ENCODE peak calls at places on chromosomes 1 and 21, in five cellular contexts. One of them, this sample, is unnamed.

GRCh38 chr1:190436615-190437014 is 41.0 kb downstream of the BRINP3 start:
- DNase-seq in CD4-positive, alpha-beta memory T cell: no peak
- DNase-seq in cardiac muscle cell: peak; percentile 47
- DNase-seq in ascending aorta: no peak
- DNase-seq in CD4-positive, alpha-beta T cell: no peak
- DNase-seq in this sample: no peak

GRCh38 chr1:1377540-1378205 is 2.7 kb upstream of the AURKAIP1 start:
- DNase-seq in CD4-positive, alpha-beta memory T cell: no peak
- DNase-seq in cardiac muscle cell: no peak
- DNase-seq in ascending aorta: no peak
- DNase-seq in CD4-positive, alpha-beta T cell: no peak
- DNase-seq in this sample: no peak

GRCh38 chr1:94949681-94950661 is 23.1 kb upstream of the CNN3 start:
- DNase-seq in ascending aorta: no peak
- DNase-seq in cardiac muscle cell: peak; percentile 63
- DNase-seq in CD4-positive, alpha-beta memory T cell: no peak
- DNase-seq in CD4-positive, alpha-beta T cell: no peak
- DNase-seq in this sample: no peak

GRCh38 chr1:185936641-185937040 is 202.4 kb downstream of the HMCN1 start:
- DNase-seq in ascending aorta: no peak
- DNase-seq in CD4-positive, alpha-beta T cell: no peak
- DNase-seq in cardiac muscle cell: no peak
- DNase-seq in CD4-positive, alpha-beta memory T cell: no peak
- DNase-seq in this sample: no peak

GRCh38 chr1:223226271-223226670 is 83.2 kb upstream of the TLR5 start:
- DNase-seq in ascending aorta: no peak
- DNase-seq in CD4-positive, alpha-beta memory T cell: no peak
- DNase-seq in CD4-positive, alpha-beta T cell: no peak
- DNase-seq in cardiac muscle cell: no peak
- DNase-seq in this sample: no peak

GRCh38 chr1:248625971-248626370 is 8.9 kb downstream of the OR2T11 start:
- DNase-seq in ascending aorta: no peak
- DNase-seq in CD4-positive, alpha-beta T cell: no peak
- DNase-seq in CD4-positive, alpha-beta memory T cell: no peak
- DNase-seq in cardiac muscle cell: no peak
- DNase-seq in this sample: no peak

GRCh38 chr1:22687191-22687590 is 23.4 kb upstream of the EPHB2 start:
- DNase-seq in cardiac muscle cell: no peak
- DNase-seq in CD4-positive, alpha-beta T cell: no peak
- DNase-seq in CD4-positive, alpha-beta memory T cell: no peak
- DNase-seq in ascending aorta: no peak
- DNase-seq in this sample: no peak

GRCh38 chr1:36306902-36307456 is 811 bp downstream of the SH3D21 start:
- DNase-seq in cardiac muscle cell: peak; percentile 93
- DNase-seq in CD4-positive, alpha-beta memory T cell: peak; percentile 92
- DNase-seq in ascending aorta: peak; percentile 95
- DNase-seq in CD4-positive, alpha-beta T cell: peak; percentile 87
- DNase-seq in this sample: peak; percentile 93

GRCh38 chr21:43571976-43572375 is 87.3 kb downstream of the HSF2BP start:
- DNase-seq in cardiac muscle cell: no peak
- DNase-seq in CD4-positive, alpha-beta T cell: no peak
- DNase-seq in CD4-positive, alpha-beta memory T cell: no peak
- DNase-seq in ascending aorta: no peak
- DNase-seq in this sample: no peak

GRCh38 chr1:14962407-14962806 is 191.1 kb upstream of the TMEM51 start:
- DNase-seq in CD4-positive, alpha-beta T cell: no peak
- DNase-seq in ascending aorta: no peak
- DNase-seq in cardiac muscle cell: no peak
- DNase-seq in CD4-positive, alpha-beta memory T cell: no peak
- DNase-seq in this sample: no peak

GRCh38 chr1:20328201-20328600 is 37.5 kb downstream of the VWA5B1 start:
- DNase-seq in CD4-positive, alpha-beta T cell: no peak
- DNase-seq in cardiac muscle cell: no peak
- DNase-seq in ascending aorta: no peak
- DNase-seq in CD4-positive, alpha-beta memory T cell: no peak
- DNase-seq in this sample: no peak

GRCh38 chr1:224704409-224704735 is 88.3 kb downstream of the CNIH3 start:
- DNase-seq in CD4-positive, alpha-beta T cell: no peak
- DNase-seq in ascending aorta: no peak
- DNase-seq in CD4-positive, alpha-beta memory T cell: no peak
- DNase-seq in cardiac muscle cell: no peak
- DNase-seq in this sample: no peak

GRCh38 chr1:17494114-17494729 is 45.3 kb upstream of the ARHGEF10L start:
- DNase-seq in CD4-positive, alpha-beta memory T cell: peak; percentile 37
- DNase-seq in CD4-positive, alpha-beta T cell: peak; percentile 38
- DNase-seq in ascending aorta: peak; percentile 81
- DNase-seq in cardiac muscle cell: peak; percentile 77
- DNase-seq in this sample: peak; percentile 39

GRCh38 chr1:232905324-232906034 is 44.9 kb upstream of the NTPCR start:
- DNase-seq in cardiac muscle cell: peak; percentile 25
- DNase-seq in ascending aorta: no peak
- DNase-seq in CD4-positive, alpha-beta T cell: no peak
- DNase-seq in CD4-positive, alpha-beta memory T cell: no peak
- DNase-seq in this sample: no peak

GRCh38 chr1:201142011-201142853 is 12.0 kb downstream of the TMEM9 start:
- DNase-seq in CD4-positive, alpha-beta T cell: no peak
- DNase-seq in ascending aorta: no peak
- DNase-seq in CD4-positive, alpha-beta memory T cell: no peak
- DNase-seq in cardiac muscle cell: no peak
- DNase-seq in this sample: no peak

GRCh38 chr1:215459136-215459535 is 108.0 kb upstream of the KCTD3 start:
- DNase-seq in ascending aorta: no peak
- DNase-seq in CD4-positive, alpha-beta T cell: no peak
- DNase-seq in cardiac muscle cell: no peak
- DNase-seq in CD4-positive, alpha-beta memory T cell: no peak
- DNase-seq in this sample: no peak

GRCh38 chr1:180385144-180385543 is 117.2 kb downstream of the ACBD6 start:
- DNase-seq in CD4-positive, alpha-beta memory T cell: no peak
- DNase-seq in CD4-positive, alpha-beta T cell: no peak
- DNase-seq in cardiac muscle cell: no peak
- DNase-seq in ascending aorta: no peak
- DNase-seq in this sample: no peak

GRCh38 chr1:180382326-180383115 is 119.9 kb downstream of the ACBD6 start:
- DNase-seq in cardiac muscle cell: peak; percentile 20
- DNase-seq in CD4-positive, alpha-beta T cell: no peak
- DNase-seq in CD4-positive, alpha-beta memory T cell: no peak
- DNase-seq in ascending aorta: no peak
- DNase-seq in this sample: no peak

GRCh38 chr1:180384606-180385005 is 117.8 kb downstream of the ACBD6 start:
- DNase-seq in ascending aorta: no peak
- DNase-seq in cardiac muscle cell: no peak
- DNase-seq in CD4-positive, alpha-beta memory T cell: no peak
- DNase-seq in CD4-positive, alpha-beta T cell: no peak
- DNase-seq in this sample: no peak

GRCh38 chr1:180387413-180387812 is 115.0 kb downstream of the ACBD6 start:
- DNase-seq in cardiac muscle cell: no peak
- DNase-seq in CD4-positive, alpha-beta memory T cell: no peak
- DNase-seq in CD4-positive, alpha-beta T cell: no peak
- DNase-seq in ascending aorta: no peak
- DNase-seq in this sample: no peak

GRCh38 chr1:180386740-180387367 is 115.5 kb downstream of the ACBD6 start:
- DNase-seq in ascending aorta: no peak
- DNase-seq in cardiac muscle cell: no peak
- DNase-seq in CD4-positive, alpha-beta memory T cell: no peak
- DNase-seq in CD4-positive, alpha-beta T cell: no peak
- DNase-seq in this sample: no peak
- H3K9me3 ChIP-seq in ascending aorta: peaks cover 34% of the 10 kb centered on the region
- H3K9me3 ChIP-seq in cardiac muscle cell: no peaks in the 10 kb centered on the region
- H3K9me3 ChIP-seq in CD4-positive, alpha-beta memory T cell: no peaks in the 10 kb centered on the region
- H3K9me3 ChIP-seq in CD4-positive, alpha-beta T cell: peaks cover 34% of the 10 kb centered on the region
- H3K9me3 ChIP-seq in this sample: peaks cover 11% of the 10 kb centered on the region

GRCh38 chr1:179545316-179545715 is 30.4 kb downstream of the NPHS2 start:
- DNase-seq in CD4-positive, alpha-beta memory T cell: no peak
- DNase-seq in CD4-positive, alpha-beta T cell: no peak
- DNase-seq in ascending aorta: no peak
- DNase-seq in cardiac muscle cell: peak; percentile 58
- DNase-seq in this sample: no peak
- H3K9me3 ChIP-seq in CD4-positive, alpha-beta memory T cell: no peaks in the 10 kb centered on the region
- H3K9me3 ChIP-seq in CD4-positive, alpha-beta T cell: no peaks in the 10 kb centered on the region
- H3K9me3 ChIP-seq in ascending aorta: no peaks in the 10 kb centered on the region
- H3K9me3 ChIP-seq in cardiac muscle cell: no peaks in the 10 kb centered on the region
- H3K9me3 ChIP-seq in this sample: no peaks in the 10 kb centered on the region

GRCh38 chr1:151908228-151908691 is 1.1 kb downstream of the THEM4 start:
- DNase-seq in ascending aorta: no peak
- DNase-seq in CD4-positive, alpha-beta T cell: no peak
- DNase-seq in CD4-positive, alpha-beta memory T cell: no peak
- DNase-seq in cardiac muscle cell: peak; percentile 43
- DNase-seq in this sample: no peak

GRCh38 chr1:151905070-151905442 is 4.3 kb downstream of the THEM4 start:
- DNase-seq in cardiac muscle cell: peak; percentile 62
- DNase-seq in ascending aorta: no peak
- DNase-seq in CD4-positive, alpha-beta T cell: peak; percentile 50
- DNase-seq in CD4-positive, alpha-beta memory T cell: peak; percentile 55
- DNase-seq in this sample: peak; percentile 39

GRCh38 chr1:151912973-151913372 is 3.7 kb upstream of the THEM4 start:
- DNase-seq in ascending aorta: no peak
- DNase-seq in cardiac muscle cell: no peak
- DNase-seq in CD4-positive, alpha-beta T cell: no peak
- DNase-seq in CD4-positive, alpha-beta memory T cell: no peak
- DNase-seq in this sample: no peak

GRCh38 chr1:151907363-151908139 is 1.8 kb downstream of the THEM4 start:
- DNase-seq in CD4-positive, alpha-beta T cell: no peak
- DNase-seq in ascending aorta: no peak
- DNase-seq in CD4-positive, alpha-beta memory T cell: no peak
- DNase-seq in cardiac muscle cell: no peak
- DNase-seq in this sample: no peak

GRCh38 chr1:151909167-151910149 is at the start of gene THEM4:
- DNase-seq in ascending aorta: peak; percentile 99
- DNase-seq in CD4-positive, alpha-beta memory T cell: peak; percentile 81
- DNase-seq in CD4-positive, alpha-beta T cell: peak; percentile 80
- DNase-seq in cardiac muscle cell: peak; percentile 99
- DNase-seq in this sample: peak; percentile 78
- H3K9me3 ChIP-seq in ascending aorta: no peaks in the 10 kb centered on the region
- H3K9me3 ChIP-seq in CD4-positive, alpha-beta memory T cell: no peaks in the 10 kb centered on the region
- H3K9me3 ChIP-seq in CD4-positive, alpha-beta T cell: peaks cover 9% of the 10 kb centered on the region
- H3K9me3 ChIP-seq in cardiac muscle cell: no peaks in the 10 kb centered on the region
- H3K9me3 ChIP-seq in this sample: peaks cover 5% of the 10 kb centered on the region

GRCh38 chr1:32897082-32898049 is 3.8 kb downstream of the TMEM54 start:
- DNase-seq in cardiac muscle cell: no peak
- DNase-seq in CD4-positive, alpha-beta T cell: no peak
- DNase-seq in ascending aorta: no peak
- DNase-seq in CD4-positive, alpha-beta memory T cell: no peak
- DNase-seq in this sample: no peak
- H3K9me3 ChIP-seq in cardiac muscle cell: no peaks in the 10 kb centered on the region
- H3K9me3 ChIP-seq in CD4-positive, alpha-beta T cell: no peaks in the 10 kb centered on the region
- H3K9me3 ChIP-seq in ascending aorta: no peaks in the 10 kb centered on the region
- H3K9me3 ChIP-seq in CD4-positive, alpha-beta memory T cell: no peaks in the 10 kb centered on the region
- H3K9me3 ChIP-seq in this sample: no peaks in the 10 kb centered on the region

GRCh38 chr21:24032709-24033232 is 1574.5 kb downstream of the MRPL39 start:
- DNase-seq in CD4-positive, alpha-beta T cell: no peak
- DNase-seq in CD4-positive, alpha-beta memory T cell: no peak
- DNase-seq in cardiac muscle cell: no peak
- DNase-seq in ascending aorta: no peak
- DNase-seq in this sample: no peak
- H3K9me3 ChIP-seq in CD4-positive, alpha-beta T cell: no peaks in the 10 kb centered on the region
- H3K9me3 ChIP-seq in CD4-positive, alpha-beta memory T cell: no peaks in the 10 kb centered on the region
- H3K9me3 ChIP-seq in cardiac muscle cell: no peaks in the 10 kb centered on the region
- H3K9me3 ChIP-seq in ascending aorta: no peaks in the 10 kb centered on the region
- H3K9me3 ChIP-seq in this sample: no peaks in the 10 kb centered on the region

DNA sequence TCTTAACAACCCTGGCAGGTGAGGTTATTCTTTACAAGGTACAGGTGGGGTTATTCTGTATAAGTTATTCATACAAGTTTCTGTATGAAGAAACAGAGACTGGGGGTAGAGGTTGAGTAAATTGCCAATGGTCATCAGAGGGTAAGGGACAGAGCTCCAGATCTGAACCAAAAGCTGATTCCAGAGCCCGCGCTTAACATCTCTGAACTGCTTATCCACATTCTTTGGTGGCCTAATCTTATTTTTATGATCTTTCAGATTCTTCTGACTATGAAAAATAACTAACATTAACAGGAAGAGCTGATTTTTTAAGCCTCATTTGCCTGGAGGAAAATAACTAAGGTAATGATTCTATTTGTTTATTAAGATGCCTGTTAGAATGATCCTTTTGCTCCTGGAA is 63.9 kb upstream of the BARHL2 start:
- DNase-seq in ascending aorta: no peak
- DNase-seq in CD4-positive, alpha-beta memory T cell: no peak
- DNase-seq in cardiac muscle cell: no peak
- DNase-seq in CD4-positive, alpha-beta T cell: no peak
- DNase-seq in this sample: no peak
- H3K9me3 ChIP-seq in ascending aorta: no peaks in the 10 kb centered on the region
- H3K9me3 ChIP-seq in CD4-positive, alpha-beta memory T cell: no peaks in the 10 kb centered on the region
- H3K9me3 ChIP-seq in cardiac muscle cell: no peaks in the 10 kb centered on the region
- H3K9me3 ChIP-seq in CD4-positive, alpha-beta T cell: no peaks in the 10 kb centered on the region
- H3K9me3 ChIP-seq in this sample: no peaks in the 10 kb centered on the region

GRCh38 chr1:152752225-152752624 is 5.6 kb upstream of the KPRP start:
- DNase-seq in ascending aorta: no peak
- DNase-seq in cardiac muscle cell: no peak
- DNase-seq in CD4-positive, alpha-beta T cell: no peak
- DNase-seq in CD4-positive, alpha-beta memory T cell: no peak
- DNase-seq in this sample: no peak
- H3K9me3 ChIP-seq in ascending aorta: no peaks in the 10 kb centered on the region
- H3K9me3 ChIP-seq in cardiac muscle cell: no peaks in the 10 kb centered on the region
- H3K9me3 ChIP-seq in CD4-positive, alpha-beta T cell: no peaks in the 10 kb centered on the region
- H3K9me3 ChIP-seq in CD4-positive, alpha-beta memory T cell: no peaks in the 10 kb centered on the region
- H3K9me3 ChIP-seq in this sample: no peaks in the 10 kb centered on the region

DNA sequence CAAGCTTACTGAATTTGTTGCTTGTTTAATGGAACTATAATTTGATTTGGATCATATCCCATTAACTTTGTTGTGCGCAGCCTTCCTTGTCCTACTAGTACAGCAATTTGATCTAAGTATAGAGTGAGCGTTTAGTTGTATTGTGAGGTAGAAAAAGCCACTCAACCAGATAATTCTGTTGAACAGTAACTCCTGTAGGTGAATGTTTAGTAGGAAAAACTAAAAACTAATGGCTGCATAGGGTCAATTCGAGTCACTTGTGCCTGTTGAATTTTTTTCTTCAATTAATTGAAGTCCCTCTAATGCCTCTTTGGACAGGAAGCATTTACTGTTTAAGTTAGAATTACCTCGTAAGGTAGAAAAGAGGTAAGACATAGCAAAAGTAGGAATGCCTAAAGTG is 15.0 kb upstream of the EPHX1 start:
- DNase-seq in CD4-positive, alpha-beta T cell: no peak
- DNase-seq in CD4-positive, alpha-beta memory T cell: no peak
- DNase-seq in cardiac muscle cell: no peak
- DNase-seq in ascending aorta: no peak
- DNase-seq in this sample: no peak
- H3K9me3 ChIP-seq in CD4-positive, alpha-beta T cell: no peaks in the 10 kb centered on the region
- H3K9me3 ChIP-seq in CD4-positive, alpha-beta memory T cell: no peaks in the 10 kb centered on the region
- H3K9me3 ChIP-seq in cardiac muscle cell: peaks cover 5% of the 10 kb centered on the region
- H3K9me3 ChIP-seq in ascending aorta: no peaks in the 10 kb centered on the region
- H3K9me3 ChIP-seq in this sample: peaks cover 4% of the 10 kb centered on the region

GRCh38 chr1:246037832-246038231 is 469.2 kb downstream of the SMYD3 start:
- DNase-seq in cardiac muscle cell: no peak
- DNase-seq in ascending aorta: no peak
- DNase-seq in CD4-positive, alpha-beta T cell: no peak
- DNase-seq in CD4-positive, alpha-beta memory T cell: no peak
- DNase-seq in this sample: no peak
- H3K9me3 ChIP-seq in cardiac muscle cell: no peaks in the 10 kb centered on the region
- H3K9me3 ChIP-seq in ascending aorta: no peaks in the 10 kb centered on the region
- H3K9me3 ChIP-seq in CD4-positive, alpha-beta T cell: no peaks in the 10 kb centered on the region
- H3K9me3 ChIP-seq in CD4-positive, alpha-beta memory T cell: no peaks in the 10 kb centered on the region
- H3K9me3 ChIP-seq in this sample: no peaks in the 10 kb centered on the region

This sample was measured in T-helper 17 cell.